ENCODE peak calls at places on chromosomes 2 and 18, in five cellular contexts. M is H9, W is lower lobe of right lung, L is lung, Q is neural progenitor cell. P is an unnamed sample. For H3K27me3 and H3K4me1, the result is how much of the 10 kb centered on the place peaks cover.

GRCh38 chr2:129024796-129025195 is 706.1 kb upstream of the HS6ST1 start:
- DNase-seq in W (no peak), M (no peak), L (no peak), Q (no peak), P (no peak)

GRCh38 chr18:5238371-5238758 is 41.3 kb upstream of the AKAIN1 start:
- DNase-seq in Q (peak), W (peak), L (peak), M (peak), P (no peak)

GRCh38 chr2:36392854-36393253 is 37.3 kb downstream of the CRIM1 start:
- DNase-seq in W (no peak), L (no peak), M (peak), Q (peak), P (no peak)

GRCh38 chr2:124804014-124804940 is 779.2 kb downstream of the CNTNAP5 start:
- DNase-seq in L (no peak), W (no peak), M (peak), Q (peak), P (no peak)

GRCh38 chr2:196594158-196594557 is 45.4 kb upstream of the CCDC150 start:
- DNase-seq in Q (no peak), L (no peak), M (no peak), W (no peak), P (no peak)

GRCh38 chr2:144084114-144084661 is 435.7 kb downstream of the ZEB2 start:
- DNase-seq in Q (no peak), W (no peak), M (no peak), L (no peak), P (no peak)

GRCh38 chr2:133040175-133040574 is 370.2 kb upstream of the LYPD1 start:
- DNase-seq in M (no peak), Q (no peak), W (no peak), L (no peak), P (no peak)

GRCh38 chr2:196225213-196225612 is 53.8 kb upstream of the STK17B start:
- DNase-seq in W (no peak), L (no peak), Q (no peak), M (no peak), P (no peak)

GRCh38 chr2:46942143-46942526 is 26.5 kb upstream of the MCFD2 start:
- DNase-seq in M (no peak), W (peak), Q (peak), L (peak), P (no peak)

GRCh38 chr18:79882522-79883241 is 68.8 kb downstream of the SLC66A2 start:
- DNase-seq in Q (no peak), M (peak), W (peak), L (no peak), P (no peak)

GRCh38 chr2:204022550-204022949 is 86.0 kb downstream of the ICOS start:
- DNase-seq in Q (no peak), M (no peak), W (no peak), L (no peak), P (no peak)

GRCh38 chr2:232330068-232330999 is 48.2 kb upstream of the ALPP start:
- DNase-seq in Q (peak), M (peak), L (no peak), W (peak), P (no peak)

GRCh38 chr2:160735696-160736095 is 242.1 kb upstream of the RBMS1 start:
- DNase-seq in W (no peak), Q (no peak), M (no peak), L (no peak), P (no peak)

GRCh38 chr2:71545572-71546274 is 92.4 kb downstream of the DYSF start:
- DNase-seq in M (peak), L (no peak), Q (peak), W (no peak), P (no peak)

GRCh38 chr2:171530378-171530777 is 8.1 kb downstream of the CYBRD1 start:
- DNase-seq in Q (no peak), W (no peak), L (no peak), M (no peak), P (peak)

GRCh38 chr18:9016819-9017169 is 85.7 kb upstream of the NDUFV2 start:
- DNase-seq in M (peak), L (no peak), Q (no peak), W (no peak), P (no peak)
- H3K27me3 ChIP-seq in M (under half), L (under half), Q (under half), W (under half), P (under half)

DNA sequence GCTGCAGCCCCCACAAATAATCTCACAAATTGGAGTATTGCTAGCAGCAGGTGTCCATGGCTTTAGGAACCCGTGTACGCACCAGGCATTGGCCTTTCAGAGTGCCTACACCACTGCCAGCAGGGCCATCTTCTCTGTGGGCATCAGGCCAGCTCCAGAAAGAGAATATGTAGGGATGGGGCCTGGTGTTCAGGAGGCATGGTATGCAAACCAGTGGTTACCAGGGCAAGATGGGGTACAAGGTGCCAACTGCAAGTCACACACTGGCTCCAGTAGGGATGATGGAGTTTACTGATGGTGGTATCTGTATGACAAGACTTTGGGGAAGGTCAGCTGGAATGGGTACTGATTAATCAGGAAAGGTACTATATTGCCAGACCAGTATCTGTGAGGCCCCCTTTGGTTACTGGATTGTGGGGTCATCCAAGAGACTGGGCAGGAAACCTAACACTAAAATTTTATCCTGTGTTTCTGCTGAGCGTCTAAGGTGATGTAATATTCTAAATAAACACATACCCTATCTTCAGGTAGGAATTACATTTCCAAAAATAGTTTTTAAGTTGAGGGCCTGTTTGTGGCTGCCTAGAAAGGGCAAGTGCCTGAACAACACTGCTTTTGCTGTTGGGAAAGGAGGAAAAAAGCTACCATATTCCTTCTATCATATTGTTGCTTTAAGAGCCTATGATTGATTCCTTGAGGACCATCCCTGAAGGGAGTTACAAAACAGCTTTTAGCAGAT is 9.0 kb downstream of the CNOT9 start:
- DNase-seq in W (no peak), M (no peak), L (no peak), Q (no peak), P (no peak)
- H3K4me1 ChIP-seq in W (under half), M (under half), L (under half), Q (under half), P (under half)

GRCh38 chr2:221572821-221573429 is 821 bp upstream of the EPHA4 start:
- DNase-seq in M (peak), Q (peak), L (peak), W (peak), P (no peak)

GRCh38 chr2:221572180-221572820 is at the start of gene EPHA4:
- DNase-seq in M (peak), W (peak), L (peak), Q (peak), P (no peak)

GRCh38 chr2:221571391-221572179 is 519 bp downstream of the EPHA4 start:
- DNase-seq in M (no peak), L (no peak), W (peak), Q (peak), P (no peak)

GRCh38 chr2:221574231-221574570 is 2.1 kb upstream of the EPHA4 start:
- DNase-seq in Q (no peak), M (no peak), W (no peak), L (no peak), P (no peak)

GRCh38 chr2:221573430-221574230 is 1.5 kb upstream of the EPHA4 start:
- DNase-seq in L (peak), W (peak), M (peak), Q (peak), P (no peak)
- H3K27me3 ChIP-seq in L (under half), W (under half), M (under half), Q (under half), P (under half)

GRCh38 chr2:218578272-218578877 is 9.7 kb downstream of the CNOT9 start:
- DNase-seq in L (no peak), W (no peak), M (no peak), Q (no peak), P (no peak)
- H3K4me1 ChIP-seq in L (under half), W (under half), M (under half), Q (under half), P (under half)

GRCh38 chr2:75199428-75200011 is at the start of gene TACR1:
- DNase-seq in W (peak), Q (peak), M (peak), L (peak), P (no peak)
- H3K27me3 ChIP-seq in W (under half), Q (half or more), M (under half), L (under half), P (under half)